ENCODE peak calls at places on chromosomes 16 and 17, in six cellular contexts. W, L, E, G, N and U are unnamed samples.

GRCh38 chr16:55625843-55626242 is 29.9 kb upstream of the SLC6A2 start:
- DNase-seq in W (no peak), L (no peak), E (no peak), G (no peak), N (no peak), U (no peak)

GRCh38 chr16:56340416-56340815 is 84.9 kb downstream of the AMFR start:
- DNase-seq in G (no peak), L (no peak), E (no peak), W (no peak), N (peak; percentile 34), U (no peak)

GRCh38 chr17:80879723-80880649 is 111.7 kb upstream of the CHMP6 start:
- DNase-seq in W (no peak), L (no peak), E (peak; percentile 67), G (no peak), N (no peak), U (no peak)

GRCh38 chr16:24539850-24540484 is 601 bp downstream of the RBBP6 start:
- DNase-seq in E (peak; percentile 89), L (peak; percentile 61), G (no peak), W (peak; percentile 28), N (peak; percentile 76), U (no peak)

GRCh38 chr17:82895087-82895486 is 55.3 kb upstream of the ZNF750 start:
- DNase-seq in E (no peak), L (no peak), G (no peak), W (no peak), N (peak; percentile 12), U (no peak)

GRCh38 chr17:40582328-40582901 is 17.1 kb upstream of the CCR7 start:
- DNase-seq in L (peak; percentile 47), G (peak; percentile 90), N (peak; percentile 75), E (no peak), W (no peak), U (peak; percentile 1)

GRCh38 chr17:46194393-46195216 is 1.4 kb upstream of the KANSL1 start:
- DNase-seq in W (peak; percentile 50), N (no peak), G (peak; percentile 86), E (no peak), L (no peak), U (peak; percentile 49)

GRCh38 chr16:70754874-70755600 is 45.9 kb downstream of the VAC14 start:
- DNase-seq in L (no peak), N (no peak), G (no peak), W (no peak), E (peak; percentile 73), U (no peak)

GRCh38 chr16:3113765-3114479 is 1.5 kb downstream of the ZNF205 start:
- DNase-seq in W (no peak), G (no peak), E (no peak), N (no peak), L (no peak), U (no peak)

GRCh38 chr16:14280541-14280940 is 209.4 kb downstream of the MRTFB start:
- DNase-seq in N (no peak), E (no peak), W (no peak), G (no peak), L (no peak), U (no peak)

GRCh38 chr16:71426880-71427615 is 14.8 kb downstream of the TLE7 start:
- DNase-seq in N (no peak), L (no peak), E (no peak), W (no peak), G (no peak), U (no peak)

GRCh38 chr17:51860934-51861561 is 297.5 kb downstream of the CA10 start:
- DNase-seq in G (no peak), W (no peak), N (no peak), L (no peak), E (no peak), U (peak; percentile 74)

GRCh38 chr17:282912-283882 is 69.4 kb downstream of the RPH3AL start:
- DNase-seq in E (peak; percentile 48), L (no peak), W (no peak), N (no peak), G (no peak), U (no peak)

GRCh38 chr17:19645608-19646250 is 2.8 kb upstream of the ALDH3A2 start:
- DNase-seq in E (no peak), G (no peak), W (peak; percentile 30), L (no peak), N (peak; percentile 56), U (no peak)

GRCh38 chr16:17467923-17468540 is 2.7 kb downstream of the XYLT1 start:
- DNase-seq in E (peak; percentile 84), L (no peak), G (no peak), N (peak; percentile 74), W (no peak), U (peak; percentile 68)

GRCh38 chr17:31391496-31391949 is at the start of gene RAB11FIP4:
- DNase-seq in W (peak; percentile 12), E (peak; percentile 55), N (no peak), L (no peak), G (no peak), U (peak; percentile 28)